ENCODE peak calls at places on chromosome 22, in seven cellular contexts. Y is A549, S is ovary, P is heart left ventricle, Q is GM12878, V is tibial nerve, B is IMR-90. I is an unnamed sample.

GRCh38 chr22:50025993-50026392 is 13.4 kb upstream of the IL17REL start:
- DNase-seq in Y (no peak), S (no peak), P (no peak), Q (no peak), V (no peak), B (no peak), I (no peak)

GRCh38 chr22:38193580-38193979 is 8.2 kb upstream of the MAFF start:
- DNase-seq in Y (no peak), S (peak; percentile 81), P (no peak), Q (no peak), V (no peak), B (no peak), I (peak; percentile 38)

GRCh38 chr22:22141771-22142591 is 102.6 kb upstream of the VPREB1 start:
- DNase-seq in Y (no peak), S (no peak), P (no peak), Q (no peak), V (no peak), B (no peak), I (no peak)

GRCh38 chr22:17782621-17783020 is 8.4 kb upstream of the BID start:
- DNase-seq in Y (no peak), S (no peak), P (no peak), Q (no peak), V (no peak), B (no peak), I (no peak)

GRCh38 chr22:37435970-37436603 is 8.8 kb upstream of the ELFN2 start:
- DNase-seq in Y (no peak), S (no peak), P (no peak), Q (no peak), V (no peak), B (no peak), I (no peak)

GRCh38 chr22:39664485-39665200 is 94.1 kb downstream of the CACNA1I start:
- DNase-seq in Y (no peak), S (no peak), P (no peak), Q (no peak), V (no peak), B (no peak), I (peak; percentile 25)

GRCh38 chr22:49305215-49305965 is 522.3 kb downstream of the BRD1 start:
- DNase-seq in Y (peak; percentile 49), S (peak; percentile 56), P (peak; percentile 59), Q (no peak), V (peak; percentile 32), B (no peak), I (peak; percentile 72)

GRCh38 chr22:19937616-19938473 is 3.7 kb upstream of the COMT start:
- DNase-seq in Y (no peak), S (no peak), P (no peak), Q (no peak), V (no peak), B (peak; percentile 35), I (peak; percentile 61)

GRCh38 chr22:32958021-32958420 is 100.2 kb downstream of the SYN3 start:
- DNase-seq in Y (no peak), S (no peak), P (no peak), Q (no peak), V (no peak), B (no peak), I (no peak)

GRCh38 chr22:19086944-19087343 is 35.3 kb downstream of the DGCR2 start:
- DNase-seq in Y (no peak), S (no peak), P (no peak), Q (no peak), V (no peak), B (peak; percentile 69), I (no peak)

GRCh38 chr22:39715778-39716495 is 145.4 kb downstream of the CACNA1I start:
- DNase-seq in Y (no peak), S (no peak), P (no peak), Q (no peak), V (no peak), B (no peak), I (no peak)

GRCh38 chr22:38056969-38057841 is at the start of gene PICK1:
- DNase-seq in Y (peak; percentile 89), S (peak; percentile 93), P (peak; percentile 93), Q (peak; percentile 32), V (peak; percentile 86), B (peak; percentile 91), I (peak; percentile 96)

GRCh38 chr22:37904572-37905533 is 1.2 kb upstream of the MICALL1 start:
- DNase-seq in Y (peak; percentile 81), S (peak; percentile 72), P (peak; percentile 88), Q (no peak), V (peak; percentile 20), B (peak; percentile 99), I (peak; percentile 26)

GRCh38 chr22:49505337-49506009 is 322.2 kb downstream of the BRD1 start:
- DNase-seq in Y (no peak), S (no peak), P (no peak), Q (no peak), V (no peak), B (no peak), I (no peak)

GRCh38 chr22:46090631-46091201 is 59.6 kb upstream of the PPARA start:
- DNase-seq in Y (no peak), S (no peak), P (peak; percentile 29), Q (no peak), V (no peak), B (peak; percentile 24), I (peak; percentile 36)

GRCh38 chr22:46092011-46092410 is 58.3 kb upstream of the PPARA start:
- DNase-seq in Y (no peak), S (no peak), P (no peak), Q (no peak), V (no peak), B (no peak), I (no peak)

GRCh38 chr22:46090051-46090591 is 60.2 kb upstream of the PPARA start:
- DNase-seq in Y (no peak), S (peak; percentile 75), P (peak; percentile 51), Q (no peak), V (no peak), B (no peak), I (peak; percentile 94)

GRCh38 chr22:46092646-46093410 is 57.5 kb upstream of the PPARA start:
- DNase-seq in Y (no peak), S (no peak), P (no peak), Q (no peak), V (no peak), B (no peak), I (no peak)

DNA sequence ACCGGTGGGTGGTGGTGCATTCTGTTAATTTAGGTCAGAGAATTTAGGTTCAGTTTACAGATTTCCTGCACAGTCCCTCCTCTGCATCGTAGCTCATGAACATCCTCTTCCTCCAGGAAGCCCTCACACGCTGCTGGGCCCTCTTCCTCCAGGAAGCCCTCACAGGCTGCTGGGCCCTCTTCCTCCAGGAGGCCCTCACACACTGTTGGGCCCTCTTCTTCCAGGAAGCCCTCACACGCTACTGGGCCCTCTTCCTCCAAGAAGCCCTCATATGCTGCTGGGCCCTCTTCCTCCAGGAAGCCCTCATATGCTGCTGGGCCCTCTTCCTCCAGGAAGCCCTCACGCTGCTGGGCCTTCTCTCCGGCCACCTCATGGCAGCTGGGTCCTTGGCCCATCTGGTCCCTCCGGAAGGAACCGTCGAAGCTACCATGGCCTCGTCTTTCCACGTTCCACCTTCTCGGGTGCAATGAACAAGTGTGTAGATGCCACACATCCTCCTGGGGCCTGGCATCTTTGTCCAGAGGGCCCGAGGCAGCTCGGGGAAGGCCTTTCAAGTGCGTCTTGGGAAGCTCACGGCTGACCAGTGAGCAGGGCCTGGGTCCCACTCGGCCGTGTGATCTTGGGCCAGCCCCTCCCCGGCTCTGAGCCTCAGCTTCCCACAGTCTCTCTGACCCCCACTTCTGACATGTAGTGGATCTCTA is 58.9 kb upstream of the PPARA start:
- DNase-seq in Y (no peak), S (no peak), P (no peak), Q (no peak), V (no peak), B (no peak), I (no peak)
- H3K4me1 ChIP-seq in Y (peaks cover 78% of the 10 kb centered on the region), S (peaks cover 63% of the 10 kb centered on the region), P (peaks cover 95% of the 10 kb centered on the region), Q (no peaks in the 10 kb centered on the region), V (peaks cover 100% of the 10 kb centered on the region), B (peaks cover 24% of the 10 kb centered on the region), I (peaks cover 99% of the 10 kb centered on the region)

DNA sequence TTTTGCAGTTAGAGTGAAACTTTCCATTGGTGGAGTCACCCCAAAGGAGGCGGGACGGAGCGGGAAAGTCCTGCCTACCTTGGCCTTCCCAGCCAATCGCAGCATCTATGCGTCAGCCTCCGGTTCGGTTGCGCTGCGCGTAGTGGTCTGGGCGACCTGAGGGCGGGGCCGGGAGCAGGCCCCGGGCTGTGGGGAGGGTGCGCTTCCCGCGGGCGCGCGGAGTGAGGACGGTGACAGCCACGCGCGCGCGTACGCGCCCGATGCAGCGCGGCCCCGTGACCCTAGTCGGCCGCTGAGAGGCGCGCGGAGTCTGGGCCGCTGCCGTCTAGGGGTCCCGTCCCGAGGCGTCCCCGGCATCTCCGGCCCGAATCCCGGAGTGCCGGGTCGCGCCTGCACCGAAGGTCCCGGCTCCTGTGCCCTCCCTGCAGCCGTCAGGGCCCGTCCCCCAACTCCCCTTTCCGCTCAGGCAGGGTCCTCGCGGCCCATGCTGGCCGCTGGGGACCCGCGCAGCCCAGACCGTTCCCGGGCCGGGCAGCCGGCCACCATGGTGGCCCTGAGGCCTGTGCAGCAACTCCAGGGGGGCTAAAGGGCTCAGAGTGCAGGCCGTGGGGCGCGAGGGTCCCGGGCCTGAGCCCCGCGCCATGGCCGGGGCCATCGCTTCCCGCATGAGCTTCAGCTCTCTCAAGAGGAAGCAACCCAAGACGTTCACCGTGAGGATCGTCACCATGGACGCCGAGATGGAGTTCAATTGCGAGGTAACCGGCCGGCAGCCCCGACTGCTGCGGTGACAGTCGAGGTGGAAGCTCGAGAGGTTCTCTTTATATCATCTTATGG is at the start of gene NF2:
- DNase-seq in Y (peak; percentile 99), S (peak; percentile 99), P (peak; percentile 99), Q (peak; percentile 100), V (peak; percentile 97), B (peak; percentile 99), I (peak; percentile 99)
- TF ChIP-seq POLR2A in Y (peak; percentile 53), S (peak; percentile 42), P (no peak), Q (peak; percentile 95), V (peak; percentile 57), B (no peak), I (peak; percentile 71)

DNA sequence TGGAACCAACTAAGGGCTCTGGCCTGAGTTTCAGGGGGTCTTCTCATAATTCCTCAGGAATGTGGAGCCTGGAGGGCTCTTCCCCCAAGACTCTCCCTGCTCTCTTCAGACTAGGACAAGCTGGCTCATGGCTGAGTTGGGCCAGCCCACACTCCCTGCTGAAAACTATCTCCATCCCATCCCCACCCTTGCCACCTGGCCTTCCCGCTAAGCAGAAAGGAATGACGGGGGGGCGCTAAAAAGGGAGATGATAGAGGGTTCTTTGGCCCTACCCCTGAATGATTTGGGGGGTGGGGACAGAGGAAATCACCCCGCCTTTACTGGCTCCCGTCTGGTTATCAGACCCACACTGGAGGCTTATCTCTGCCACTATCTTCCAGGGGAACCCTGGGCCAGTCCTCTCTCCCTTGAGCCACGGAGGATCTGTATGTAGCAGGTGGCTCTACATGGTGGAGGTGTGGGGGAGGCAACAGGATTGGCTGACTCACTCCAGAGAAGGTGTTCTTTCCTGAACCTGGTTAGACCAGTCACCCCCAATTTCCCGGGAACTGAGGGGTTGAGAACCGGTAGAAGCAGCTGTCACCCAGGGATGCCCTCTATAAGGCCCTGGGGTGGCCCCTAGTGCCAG is 5.7 kb downstream of the SMTN start:
- DNase-seq in Y (no peak), S (no peak), P (no peak), Q (no peak), V (no peak), B (no peak), I (no peak)
- H3K4me1 ChIP-seq in Y (peaks cover 29% of the 10 kb centered on the region), S (peaks cover 13% of the 10 kb centered on the region), P (peaks cover 52% of the 10 kb centered on the region), Q (peaks cover 20% of the 10 kb centered on the region), V (peaks cover 77% of the 10 kb centered on the region), B (peaks cover 26% of the 10 kb centered on the region), I (peaks cover 49% of the 10 kb centered on the region)

GRCh38 chr22:44344407-44344806 is 31.7 kb upstream of the SHISAL1 start:
- DNase-seq in Y (no peak), S (no peak), P (no peak), Q (no peak), V (no peak), B (no peak), I (no peak)
- TF ChIP-seq POLR2A in Y (no peak), S (no peak), P (no peak), Q (no peak), V (no peak), B (no peak), I (no peak)

GRCh38 chr22:42891696-42892095 is 34.6 kb upstream of the ARFGAP3 start:
- DNase-seq in Y (no peak), S (no peak), P (no peak), Q (no peak), V (no peak), B (no peak), I (no peak)
- H3K4me1 ChIP-seq in Y (no peaks in the 10 kb centered on the region), S (no peaks in the 10 kb centered on the region), P (peaks cover 54% of the 10 kb centered on the region), Q (peaks cover 79% of the 10 kb centered on the region), V (peaks cover 28% of the 10 kb centered on the region), B (no peaks in the 10 kb centered on the region), I (peaks cover 99% of the 10 kb centered on the region)

I was measured in body of pancreas.